ENCODE peak calls at places on chromosomes 2 and 18, in nine cellular contexts. One of them, this sample, is unnamed. For H3K27me3, the result is how much of the 10 kb centered on the place peaks cover.

GRCh38 chr18:54712758-54713157 is 115.5 kb upstream of the RAB27B start:
- DNase-seq in H7: no peak
- DNase-seq in heart left ventricle: no peak
- DNase-seq in lung: no peak
- DNase-seq in kidney epithelial cell: no peak
- DNase-seq in heart right ventricle: no peak
- DNase-seq in brain microvascular endothelial cell: no peak
- DNase-seq in mesendoderm: no peak
- DNase-seq in GM23248: no peak
- DNase-seq in this sample: no peak

GRCh38 chr2:109586687-109587086 is 27.1 kb downstream of the SEPTIN10 start:
- DNase-seq in H7: no peak
- DNase-seq in heart left ventricle: no peak
- DNase-seq in lung: no peak
- DNase-seq in kidney epithelial cell: no peak
- DNase-seq in heart right ventricle: no peak
- DNase-seq in brain microvascular endothelial cell: no peak
- DNase-seq in mesendoderm: no peak
- DNase-seq in GM23248: no peak
- DNase-seq in this sample: no peak

GRCh38 chr2:212537311-212538155 is 1.1 kb downstream of the ERBB4 start:
- DNase-seq in H7: peak
- DNase-seq in heart left ventricle: peak
- DNase-seq in lung: peak
- DNase-seq in kidney epithelial cell: no peak
- DNase-seq in heart right ventricle: peak
- DNase-seq in brain microvascular endothelial cell: no peak
- DNase-seq in mesendoderm: peak
- DNase-seq in GM23248: peak
- DNase-seq in this sample: peak

GRCh38 chr2:183035954-183036669 is 2.1 kb downstream of the NCKAP1 start:
- DNase-seq in H7: no peak
- DNase-seq in heart left ventricle: no peak
- DNase-seq in lung: no peak
- DNase-seq in kidney epithelial cell: no peak
- DNase-seq in heart right ventricle: no peak
- DNase-seq in brain microvascular endothelial cell: no peak
- DNase-seq in mesendoderm: no peak
- DNase-seq in GM23248: no peak
- DNase-seq in this sample: no peak

GRCh38 chr2:128413718-128414341 is 95.2 kb upstream of the HS6ST1 start:
- DNase-seq in H7: no peak
- DNase-seq in heart left ventricle: peak
- DNase-seq in lung: peak
- DNase-seq in kidney epithelial cell: no peak
- DNase-seq in heart right ventricle: no peak
- DNase-seq in brain microvascular endothelial cell: no peak
- DNase-seq in mesendoderm: peak
- DNase-seq in GM23248: no peak
- DNase-seq in this sample: peak

GRCh38 chr2:187497858-187498463 is 49.9 kb upstream of the CALCRL start:
- DNase-seq in H7: no peak
- DNase-seq in heart left ventricle: no peak
- DNase-seq in lung: no peak
- DNase-seq in kidney epithelial cell: no peak
- DNase-seq in heart right ventricle: no peak
- DNase-seq in brain microvascular endothelial cell: no peak
- DNase-seq in mesendoderm: no peak
- DNase-seq in GM23248: peak
- DNase-seq in this sample: no peak

GRCh38 chr2:25165992-25166618 is 2.3 kb downstream of the POMC start:
- DNase-seq in H7: peak
- DNase-seq in heart left ventricle: peak
- DNase-seq in lung: no peak
- DNase-seq in kidney epithelial cell: no peak
- DNase-seq in heart right ventricle: peak
- DNase-seq in brain microvascular endothelial cell: no peak
- DNase-seq in mesendoderm: peak
- DNase-seq in GM23248: no peak
- DNase-seq in this sample: peak

GRCh38 chr18:2933995-2934394 is 78.9 kb downstream of the LPIN2 start:
- DNase-seq in H7: no peak
- DNase-seq in heart left ventricle: no peak
- DNase-seq in lung: no peak
- DNase-seq in kidney epithelial cell: no peak
- DNase-seq in heart right ventricle: no peak
- DNase-seq in brain microvascular endothelial cell: no peak
- DNase-seq in mesendoderm: no peak
- DNase-seq in GM23248: no peak
- DNase-seq in this sample: no peak

GRCh38 chr18:42131940-42132244 is 176.9 kb downstream of the PIK3C3 start:
- DNase-seq in H7: no peak
- DNase-seq in heart left ventricle: no peak
- DNase-seq in lung: no peak
- DNase-seq in kidney epithelial cell: no peak
- DNase-seq in heart right ventricle: no peak
- DNase-seq in brain microvascular endothelial cell: no peak
- DNase-seq in mesendoderm: no peak
- DNase-seq in GM23248: no peak
- DNase-seq in this sample: no peak

GRCh38 chr2:227447606-227448005 is 24.4 kb upstream of the AGFG1 start:
- DNase-seq in H7: no peak
- DNase-seq in heart left ventricle: no peak
- DNase-seq in lung: no peak
- DNase-seq in kidney epithelial cell: no peak
- DNase-seq in heart right ventricle: no peak
- DNase-seq in brain microvascular endothelial cell: peak
- DNase-seq in mesendoderm: no peak
- DNase-seq in GM23248: peak
- DNase-seq in this sample: no peak

GRCh38 chr18:26383454-26384270 is 157.4 kb downstream of the TAF4B start:
- DNase-seq in H7: no peak
- DNase-seq in heart left ventricle: no peak
- DNase-seq in lung: no peak
- DNase-seq in kidney epithelial cell: no peak
- DNase-seq in heart right ventricle: no peak
- DNase-seq in brain microvascular endothelial cell: peak
- DNase-seq in mesendoderm: peak
- DNase-seq in GM23248: peak
- DNase-seq in this sample: no peak

GRCh38 chr2:241505781-241506201 is 2.6 kb downstream of the STK25 start:
- DNase-seq in H7: peak
- DNase-seq in heart left ventricle: no peak
- DNase-seq in lung: no peak
- DNase-seq in kidney epithelial cell: no peak
- DNase-seq in heart right ventricle: no peak
- DNase-seq in brain microvascular endothelial cell: no peak
- DNase-seq in mesendoderm: no peak
- DNase-seq in GM23248: peak
- DNase-seq in this sample: no peak

GRCh38 chr18:78154444-78154843 is 825.2 kb upstream of the SALL3 start:
- DNase-seq in H7: no peak
- DNase-seq in heart left ventricle: no peak
- DNase-seq in lung: no peak
- DNase-seq in kidney epithelial cell: no peak
- DNase-seq in heart right ventricle: no peak
- DNase-seq in brain microvascular endothelial cell: no peak
- DNase-seq in mesendoderm: no peak
- DNase-seq in GM23248: no peak
- DNase-seq in this sample: no peak

GRCh38 chr2:233542507-233542906 is 24.1 kb downstream of the USP40 start:
- DNase-seq in H7: no peak
- DNase-seq in heart left ventricle: no peak
- DNase-seq in lung: no peak
- DNase-seq in kidney epithelial cell: no peak
- DNase-seq in heart right ventricle: no peak
- DNase-seq in brain microvascular endothelial cell: peak
- DNase-seq in mesendoderm: no peak
- DNase-seq in GM23248: peak
- DNase-seq in this sample: no peak

GRCh38 chr2:63059434-63060078 is 8.9 kb downstream of the OTX1 start:
- DNase-seq in H7: peak
- DNase-seq in heart left ventricle: no peak
- DNase-seq in lung: no peak
- DNase-seq in kidney epithelial cell: no peak
- DNase-seq in heart right ventricle: no peak
- DNase-seq in brain microvascular endothelial cell: no peak
- DNase-seq in mesendoderm: peak
- DNase-seq in GM23248: no peak
- DNase-seq in this sample: no peak
- H3K27me3 ChIP-seq in H7: half or more
- H3K27me3 ChIP-seq in heart left ventricle: half or more
- H3K27me3 ChIP-seq in lung: under half
- H3K27me3 ChIP-seq in kidney epithelial cell: half or more
- H3K27me3 ChIP-seq in heart right ventricle: half or more
- H3K27me3 ChIP-seq in brain microvascular endothelial cell: half or more
- H3K27me3 ChIP-seq in mesendoderm: under half
- H3K27me3 ChIP-seq in GM23248: half or more
- H3K27me3 ChIP-seq in this sample: half or more

DNA sequence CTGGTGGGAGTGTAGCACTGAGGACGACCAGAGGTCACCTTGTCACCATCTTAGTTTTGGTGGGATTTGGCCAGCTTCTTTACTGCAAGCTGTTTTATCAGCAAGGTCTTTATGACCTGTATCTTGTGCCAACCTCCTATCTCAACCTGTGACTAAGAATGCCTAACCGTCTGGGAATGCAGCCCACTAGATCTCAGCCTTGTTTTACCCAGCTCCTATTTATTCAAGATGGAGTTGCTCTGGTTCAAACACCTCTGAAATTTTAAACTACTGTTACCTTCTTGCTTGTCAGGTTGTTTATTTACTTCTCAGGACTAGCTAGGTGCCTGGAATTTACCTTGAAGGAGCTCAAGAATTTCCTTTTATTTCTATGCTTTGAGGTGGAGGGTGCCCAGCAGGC is 9.5 kb upstream of the KCNG3 start:
- DNase-seq in H7: no peak
- DNase-seq in heart left ventricle: no peak
- DNase-seq in lung: no peak
- DNase-seq in kidney epithelial cell: no peak
- DNase-seq in heart right ventricle: no peak
- DNase-seq in brain microvascular endothelial cell: no peak
- DNase-seq in mesendoderm: no peak
- DNase-seq in GM23248: no peak
- DNase-seq in this sample: no peak
- H3K27me3 ChIP-seq in H7: under half
- H3K27me3 ChIP-seq in heart left ventricle: under half
- H3K27me3 ChIP-seq in lung: under half
- H3K27me3 ChIP-seq in kidney epithelial cell: under half
- H3K27me3 ChIP-seq in heart right ventricle: under half
- H3K27me3 ChIP-seq in brain microvascular endothelial cell: under half
- H3K27me3 ChIP-seq in mesendoderm: under half
- H3K27me3 ChIP-seq in GM23248: under half
- H3K27me3 ChIP-seq in this sample: under half

GRCh38 chr2:219112070-219112421 is 48.6 kb downstream of the NHEJ1 start:
- DNase-seq in H7: no peak
- DNase-seq in heart left ventricle: no peak
- DNase-seq in lung: no peak
- DNase-seq in kidney epithelial cell: no peak
- DNase-seq in heart right ventricle: no peak
- DNase-seq in brain microvascular endothelial cell: no peak
- DNase-seq in mesendoderm: no peak
- DNase-seq in GM23248: no peak
- DNase-seq in this sample: no peak
- H3K27me3 ChIP-seq in H7: under half
- H3K27me3 ChIP-seq in heart left ventricle: under half
- H3K27me3 ChIP-seq in lung: under half
- H3K27me3 ChIP-seq in kidney epithelial cell: under half
- H3K27me3 ChIP-seq in heart right ventricle: under half
- H3K27me3 ChIP-seq in brain microvascular endothelial cell: under half
- H3K27me3 ChIP-seq in mesendoderm: under half
- H3K27me3 ChIP-seq in GM23248: under half
- H3K27me3 ChIP-seq in this sample: under half

DNA sequence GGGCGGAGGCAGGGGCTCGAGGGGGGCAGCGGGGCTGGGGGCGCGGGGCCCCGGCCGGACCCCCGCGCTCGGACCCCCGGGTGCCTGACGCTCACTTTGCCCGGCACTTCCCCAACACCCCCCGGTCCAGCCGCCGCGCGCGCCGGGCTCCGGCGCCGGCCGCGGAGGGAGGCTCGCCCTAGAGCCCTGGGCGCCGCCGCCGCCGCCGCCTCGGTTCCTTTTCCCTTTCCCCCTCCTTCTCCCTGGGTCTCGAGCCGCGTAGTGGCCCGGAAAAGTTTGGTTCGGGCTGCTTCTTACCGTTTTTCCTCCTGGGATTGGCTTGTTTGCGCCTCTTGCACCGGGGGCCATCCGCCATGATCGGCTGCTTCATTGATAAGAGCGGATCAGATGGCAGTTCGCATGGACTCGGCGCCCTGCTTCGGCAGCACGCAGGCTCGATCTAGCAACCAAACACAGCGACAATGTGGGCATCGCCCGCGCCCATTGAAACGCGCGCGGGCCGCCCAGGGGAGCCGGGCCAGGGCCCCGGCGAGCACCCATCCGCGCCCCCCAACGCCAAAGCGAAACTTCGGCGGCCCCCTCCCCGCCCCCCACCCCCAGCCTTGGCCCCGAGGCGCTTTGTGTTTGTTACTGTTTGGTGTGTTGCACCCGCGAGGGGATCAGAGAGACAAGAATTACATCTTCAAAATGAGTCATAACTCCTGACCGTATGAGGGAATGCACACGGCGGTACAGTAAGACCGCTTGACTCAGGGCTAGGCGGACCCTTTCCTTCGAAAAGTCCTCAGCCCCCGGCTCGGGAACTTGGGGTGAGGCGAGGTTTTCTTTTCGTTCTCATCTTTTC is 2.7 kb downstream of the ZEB2 start:
- DNase-seq in H7: peak
- DNase-seq in heart left ventricle: peak
- DNase-seq in lung: no peak
- DNase-seq in kidney epithelial cell: peak
- DNase-seq in heart right ventricle: peak
- DNase-seq in brain microvascular endothelial cell: peak
- DNase-seq in mesendoderm: peak
- DNase-seq in GM23248: peak
- DNase-seq in this sample: peak
- H3K27me3 ChIP-seq in H7: half or more
- H3K27me3 ChIP-seq in heart left ventricle: under half
- H3K27me3 ChIP-seq in lung: under half
- H3K27me3 ChIP-seq in kidney epithelial cell: under half
- H3K27me3 ChIP-seq in heart right ventricle: under half
- H3K27me3 ChIP-seq in brain microvascular endothelial cell: under half
- H3K27me3 ChIP-seq in mesendoderm: under half
- H3K27me3 ChIP-seq in GM23248: under half
- H3K27me3 ChIP-seq in this sample: under half

DNA sequence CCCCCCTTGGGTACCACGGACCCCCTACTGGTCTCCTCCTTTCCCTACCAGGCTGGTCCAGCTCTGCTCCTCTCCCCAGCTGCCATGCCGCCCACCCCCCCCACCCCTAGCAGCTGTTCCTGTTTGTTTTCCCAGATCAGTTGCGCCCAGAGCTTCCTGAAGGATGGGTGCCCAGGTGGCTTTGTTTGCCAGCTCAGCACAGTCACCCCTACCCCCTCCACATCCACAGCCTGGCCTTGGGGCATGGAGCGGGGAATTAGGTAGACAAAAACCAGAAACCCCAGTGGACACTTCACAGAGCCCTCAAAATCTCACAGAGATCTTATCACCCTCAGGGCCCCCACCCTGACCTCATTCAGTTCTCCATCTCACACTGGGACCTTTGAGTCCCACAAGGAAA is 3.7 kb upstream of the CRYBA2 start:
- DNase-seq in H7: no peak
- DNase-seq in heart left ventricle: no peak
- DNase-seq in lung: no peak
- DNase-seq in kidney epithelial cell: no peak
- DNase-seq in heart right ventricle: no peak
- DNase-seq in brain microvascular endothelial cell: no peak
- DNase-seq in mesendoderm: no peak
- DNase-seq in GM23248: no peak
- DNase-seq in this sample: peak
- H3K27me3 ChIP-seq in H7: half or more
- H3K27me3 ChIP-seq in heart left ventricle: half or more
- H3K27me3 ChIP-seq in lung: under half
- H3K27me3 ChIP-seq in kidney epithelial cell: half or more
- H3K27me3 ChIP-seq in heart right ventricle: half or more
- H3K27me3 ChIP-seq in brain microvascular endothelial cell: half or more
- H3K27me3 ChIP-seq in mesendoderm: under half
- H3K27me3 ChIP-seq in GM23248: half or more
- H3K27me3 ChIP-seq in this sample: under half